ENCODE peak calls at places on chromosomes 2 and 18, in eight cellular contexts. B, P, Y, D, F, Z, U and I are unnamed samples.

GRCh38 chr2:86305195-86305975 is 32.0 kb downstream of the REEP1 start:
- DNase-seq in B (no peak), P (no peak), Y (no peak), D (no peak), F (no peak), Z (no peak), U (no peak), I (no peak)

GRCh38 chr2:207487650-207488315 is 42.0 kb upstream of the CREB1 start:
- DNase-seq in B (peak), P (no peak), Y (peak), D (peak), F (peak), Z (peak), U (no peak), I (no peak)

GRCh38 chr2:129483366-129483765 is 496.1 kb upstream of the RAB6C start:
- DNase-seq in B (no peak), P (no peak), Y (no peak), D (no peak), F (no peak), Z (no peak), U (no peak), I (no peak)

GRCh38 chr2:240637116-240637900 is 12.0 kb downstream of the GPR35 start:
- DNase-seq in B (no peak), P (peak), Y (no peak), D (no peak), F (no peak), Z (no peak), U (no peak), I (no peak)

GRCh38 chr2:202950592-202950991 is 38.5 kb downstream of the CARF start:
- DNase-seq in B (peak), P (no peak), Y (peak), D (no peak), F (no peak), Z (peak), U (no peak), I (no peak)

GRCh38 chr18:62384610-62385097 is 59.5 kb downstream of the TNFRSF11A start:
- DNase-seq in B (peak), P (no peak), Y (peak), D (no peak), F (peak), Z (peak), U (no peak), I (no peak)

GRCh38 chr2:85405076-85405402 is 5.1 kb downstream of the CAPG start:
- DNase-seq in B (no peak), P (no peak), Y (no peak), D (no peak), F (no peak), Z (no peak), U (no peak), I (no peak)

GRCh38 chr2:203623616-203624015 is 82.8 kb upstream of the CD28 start:
- DNase-seq in B (peak), P (no peak), Y (peak), D (peak), F (no peak), Z (no peak), U (no peak), I (no peak)

GRCh38 chr2:180555391-180555965 is 424.9 kb upstream of the UBE2E3 start:
- DNase-seq in B (no peak), P (no peak), Y (no peak), D (no peak), F (no peak), Z (no peak), U (no peak), I (no peak)

GRCh38 chr2:146370821-146371220 is 1474.0 kb upstream of the ACVR2A start:
- DNase-seq in B (peak), P (no peak), Y (peak), D (peak), F (no peak), Z (peak), U (no peak), I (no peak)

GRCh38 chr2:219417374-219417773 is 803 bp upstream of the DES start:
- DNase-seq in B (no peak), P (no peak), Y (no peak), D (no peak), F (no peak), Z (no peak), U (no peak), I (no peak)

GRCh38 chr18:304887-305529 is 37.2 kb upstream of the THOC1 start:
- DNase-seq in B (no peak), P (no peak), Y (no peak), D (no peak), F (peak), Z (no peak), U (no peak), I (no peak)

GRCh38 chr2:9800975-9801723 is 42.1 kb upstream of the TAF1B start:
- DNase-seq in B (peak), P (no peak), Y (peak), D (peak), F (peak), Z (peak), U (no peak), I (no peak)

GRCh38 chr2:96315400-96316071 is 9.6 kb upstream of the ITPRIPL1 start:
- DNase-seq in B (peak), P (no peak), Y (peak), D (peak), F (peak), Z (peak), U (no peak), I (no peak)

GRCh38 chr2:226466589-226466988 is 333.0 kb downstream of the IRS1 start:
- DNase-seq in B (no peak), P (no peak), Y (no peak), D (no peak), F (no peak), Z (peak), U (no peak), I (no peak)

GRCh38 chr18:65227970-65228369 is 522.8 kb upstream of the CDH7 start:
- DNase-seq in B (no peak), P (no peak), Y (no peak), D (no peak), F (peak), Z (no peak), U (no peak), I (no peak)
- TF ChIP-seq CTCF in B (no peak), P (no peak), Y (no peak), D (peak), F (no peak), Z (no peak), U (no peak), I (no peak)

GRCh38 chr2:20609349-20609994 is 41.4 kb downstream of the HS1BP3 start:
- DNase-seq in B (peak), P (no peak), Y (no peak), D (peak), F (peak), Z (peak), U (no peak), I (no peak)
- TF ChIP-seq CTCF in B (no peak), P (no peak), Y (no peak), D (peak), F (no peak), Z (no peak), U (no peak), I (no peak)

GRCh38 chr2:116510117-116510671 is 1304.3 kb upstream of the DDX18 start:
- DNase-seq in B (peak), P (no peak), Y (peak), D (no peak), F (peak), Z (peak), U (peak), I (no peak)
- TF ChIP-seq CTCF in B (peak), P (peak), Y (peak), D (no peak), F (peak), Z (peak), U (no peak), I (peak)

DNA sequence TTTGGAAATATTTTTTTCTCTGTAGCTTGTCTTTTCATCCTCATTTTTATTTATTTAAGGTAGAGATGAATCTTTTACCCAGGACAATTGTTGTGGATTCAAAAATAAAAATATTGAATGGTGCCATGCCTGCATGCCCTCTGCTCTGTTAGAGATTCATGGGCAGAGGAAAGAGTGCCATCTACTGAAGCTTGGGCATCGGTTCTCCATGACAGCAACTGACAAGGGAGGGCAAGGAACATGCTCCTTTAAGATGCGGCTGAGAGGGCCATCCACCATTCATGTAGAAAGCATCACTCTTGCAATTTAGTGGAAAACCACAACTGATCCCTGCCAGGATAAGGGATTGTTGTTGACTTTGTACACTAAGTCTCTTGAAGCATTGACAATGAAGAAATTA is 79.9 kb downstream of the PARD3B start:
- DNase-seq in B (no peak), P (no peak), Y (peak), D (no peak), F (peak), Z (peak), U (no peak), I (no peak)
- TF ChIP-seq CTCF in B (no peak), P (peak), Y (peak), D (peak), F (peak), Z (no peak), U (no peak), I (peak)